ENCODE peak calls at places on chromosomes 11 and 22, in six cellular contexts. W, M, U, N, Y and Q are unnamed samples.

GRCh38 chr22:40791241-40791640 is 27.9 kb downstream of the SLC25A17 start:
- DNase-seq in W (no peak), N (no peak), M (no peak), Y (peak), U (no peak), Q (peak)

GRCh38 chr11:72703281-72704008 is 29.2 kb upstream of the PDE2A start:
- DNase-seq in U (no peak), N (no peak), Y (no peak), M (peak), W (no peak), Q (peak)

GRCh38 chr22:30185129-30185528 is 61.4 kb downstream of the LIF start:
- DNase-seq in Y (no peak), M (no peak), W (no peak), U (no peak), N (no peak), Q (no peak)

GRCh38 chr11:23988381-23989006 is 508.4 kb upstream of the LUZP2 start:
- DNase-seq in N (no peak), M (no peak), Y (peak), U (no peak), W (no peak), Q (peak)

GRCh38 chr11:44617671-44618461 is 52.4 kb downstream of the CD82 start:
- DNase-seq in Y (no peak), W (no peak), U (no peak), N (no peak), M (no peak), Q (no peak)

GRCh38 chr11:44940424-44940823 is 10.3 kb downstream of the TP53I11 start:
- DNase-seq in U (no peak), N (no peak), W (no peak), Y (no peak), M (no peak), Q (no peak)

GRCh38 chr11:83019888-83020579 is 51.7 kb downstream of the RAB30 start:
- DNase-seq in Y (no peak), M (peak), U (no peak), N (no peak), W (no peak), Q (no peak)

GRCh38 chr11:128525411-128526243 is 61.7 kb downstream of the ETS1 start:
- DNase-seq in U (no peak), M (no peak), N (no peak), W (no peak), Y (peak), Q (peak)

GRCh38 chr22:10961043-10961860 is 4566.7 kb upstream of the OR11H1 start:
- DNase-seq in U (no peak), W (peak), N (no peak), Y (no peak), M (no peak), Q (no peak)

GRCh38 chr11:2796508-2797180 is 88.9 kb downstream of the CDKN1C start:
- DNase-seq in W (peak), Y (no peak), N (no peak), U (no peak), M (peak), Q (no peak)

GRCh38 chr11:111909378-111909777 is 2.2 kb downstream of the CRYAB start:
- DNase-seq in W (no peak), U (no peak), M (no peak), N (no peak), Y (no peak), Q (no peak)

GRCh38 chr11:112793416-112793815 is 167.8 kb upstream of the NCAM1 start:
- DNase-seq in U (no peak), N (no peak), M (no peak), Y (no peak), W (no peak), Q (no peak)

DNA sequence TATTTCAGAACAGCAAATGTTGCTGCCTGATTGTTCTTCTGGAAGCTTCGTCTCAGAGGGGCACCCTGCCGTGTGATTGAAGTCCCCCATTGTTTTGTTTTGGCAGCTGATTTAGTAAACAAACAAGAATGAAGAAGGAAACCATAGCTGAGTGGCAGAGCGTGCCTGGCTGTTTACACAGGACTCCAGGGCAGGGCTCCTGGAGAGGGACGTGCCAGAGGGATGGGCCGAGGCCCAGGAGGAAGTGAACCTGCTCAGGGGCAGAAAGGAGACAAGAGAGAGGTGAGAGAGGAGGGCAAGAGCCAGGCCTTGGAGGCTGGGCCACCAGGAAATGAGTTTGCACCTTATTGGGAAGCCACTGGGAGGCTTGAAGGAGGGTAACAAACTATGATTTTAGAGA is 85.5 kb upstream of the B3GAT1 start:
- DNase-seq in M (no peak), Y (no peak), N (no peak), U (no peak), W (no peak), Q (no peak)
- TF ChIP-seq CTCF in M (no peak), Y (no peak), N (no peak), U (no peak), W (no peak), Q (no peak)

GRCh38 chr22:25403284-25403606 is 161.2 kb upstream of the GRK3 start:
- DNase-seq in W (no peak), M (no peak), U (no peak), N (no peak), Y (no peak), Q (no peak)

GRCh38 chr22:25402501-25403283 is 161.8 kb upstream of the GRK3 start:
- DNase-seq in M (peak), N (no peak), U (no peak), W (no peak), Y (peak), Q (peak)

GRCh38 chr22:25404556-25404922 is 159.9 kb upstream of the GRK3 start:
- DNase-seq in W (no peak), N (no peak), M (no peak), U (peak), Y (no peak), Q (peak)

GRCh38 chr22:25404923-25405853 is 159.3 kb upstream of the GRK3 start:
- DNase-seq in Y (no peak), M (peak), U (peak), W (peak), N (no peak), Q (peak)

DNA sequence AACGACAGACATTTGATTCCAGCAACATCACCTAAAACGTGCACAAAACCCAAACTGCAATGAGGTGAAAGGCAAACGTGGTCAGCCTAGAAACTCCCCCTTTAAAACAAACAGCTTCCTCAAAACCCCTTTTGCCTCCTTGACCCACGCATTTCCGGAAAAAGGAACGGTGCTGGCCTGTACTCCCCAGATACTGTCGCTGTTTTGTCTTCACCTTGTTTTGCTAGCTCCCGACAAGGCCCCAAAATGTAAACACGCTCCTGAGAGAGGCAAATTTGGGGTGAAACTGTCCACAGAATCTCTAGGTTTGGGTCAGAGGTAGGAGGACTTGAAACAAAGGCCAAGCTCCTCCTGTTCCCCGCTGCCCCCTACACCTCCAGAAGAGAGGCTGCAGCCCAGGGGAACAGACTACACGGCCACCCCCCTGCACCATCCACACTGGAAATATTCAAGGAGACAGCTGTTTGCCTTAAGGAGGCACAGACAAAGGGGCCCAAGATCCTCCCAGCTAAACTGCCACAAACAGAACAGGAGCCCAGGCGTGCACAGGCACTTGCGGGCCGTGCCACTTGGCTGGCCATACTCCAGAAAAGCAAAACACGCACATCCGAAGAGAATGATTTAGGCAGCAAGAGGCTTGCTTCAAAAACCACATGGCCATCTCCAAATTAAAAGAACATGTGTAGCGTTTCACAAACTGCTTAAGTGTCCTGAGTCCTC is 160.6 kb upstream of the GRK3 start:
- DNase-seq in Y (no peak), N (no peak), W (no peak), U (no peak), M (no peak), Q (peak)
- TF ChIP-seq CTCF in Y (no peak), N (no peak), W (no peak), U (no peak), M (no peak), Q (no peak)

GRCh38 chr11:33259869-33260268 is 2.7 kb downstream of the HIPK3 start:
- DNase-seq in M (no peak), Y (no peak), W (no peak), U (no peak), N (no peak), Q (no peak)

GRCh38 chr11:33257897-33258630 is 883 bp downstream of the HIPK3 start:
- DNase-seq in W (peak), U (peak), Y (no peak), N (no peak), M (peak), Q (peak)

GRCh38 chr11:33257160-33257896 is at the start of gene HIPK3:
- DNase-seq in W (peak), N (no peak), U (peak), Y (no peak), M (peak), Q (peak)

GRCh38 chr11:33256808-33257159 is 397 bp upstream of the HIPK3 start:
- DNase-seq in W (no peak), U (no peak), Y (no peak), N (no peak), M (no peak), Q (no peak)

DNA sequence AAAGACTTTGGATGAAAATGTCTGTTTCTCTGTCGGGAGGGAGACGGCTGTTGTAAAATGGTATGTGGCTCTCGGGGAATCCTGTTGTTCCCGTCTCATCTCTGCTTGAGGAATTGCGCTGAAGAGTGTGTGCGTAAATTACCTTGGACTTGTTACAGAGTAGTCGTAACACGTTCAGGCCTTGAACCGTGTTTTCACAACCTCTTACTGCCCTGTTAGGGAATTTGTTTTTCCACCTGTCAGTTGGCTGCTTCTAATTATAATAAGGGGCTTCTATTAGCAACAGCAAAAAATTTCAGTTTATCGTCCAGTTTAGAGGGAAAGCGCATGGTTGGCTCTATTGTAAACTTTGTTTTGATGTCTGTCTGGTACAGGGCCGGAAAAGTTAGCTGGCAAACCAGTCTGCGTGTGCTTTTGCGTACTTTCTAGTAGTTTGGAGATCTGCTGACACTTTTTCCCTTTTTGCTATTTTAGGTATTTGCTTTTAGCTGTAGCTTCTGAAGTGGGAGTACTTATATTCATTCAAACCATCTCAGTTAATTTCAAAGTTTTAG is 1.5 kb downstream of the HIPK3 start:
- DNase-seq in M (no peak), N (no peak), W (no peak), Y (no peak), U (no peak), Q (peak)
- TF ChIP-seq CTCF in M (no peak), N (no peak), W (no peak), Y (no peak), U (no peak), Q (no peak)

GRCh38 chr11:14323118-14323676 is 35.8 kb downstream of the RRAS2 start:
- DNase-seq in Y (no peak), W (no peak), N (no peak), M (no peak), U (no peak), Q (no peak)
- TF ChIP-seq CTCF in Y (no peak), W (no peak), N (no peak), M (no peak), U (no peak), Q (no peak)

GRCh38 chr11:133219543-133219942 is 312.8 kb downstream of the OPCML start:
- DNase-seq in M (no peak), W (no peak), N (no peak), Y (no peak), U (no peak), Q (no peak)
- TF ChIP-seq CTCF in M (no peak), W (no peak), N (no peak), Y (no peak), U (no peak), Q (no peak)

GRCh38 chr22:34055525-34056200 is 135.4 kb upstream of the LARGE1 start:
- DNase-seq in W (no peak), Y (no peak), N (no peak), U (no peak), M (no peak), Q (peak)
- TF ChIP-seq CTCF in W (no peak), Y (no peak), N (no peak), U (no peak), M (peak), Q (no peak)